ENCODE peak calls at places on chromosomes 5 and 9, in four cellular contexts. E is upper lobe of left lung, Z is astrocyte of the spinal cord, M is adrenal gland. N is an unnamed sample.

GRCh38 chr9:91148306-91148705 is 213.4 kb downstream of the AUH start:
- DNase-seq in E (no peak), Z (no peak), M (no peak), N (no peak)

GRCh38 chr5:141234109-141234508 is 11.0 kb downstream of the PCDHB14 start:
- DNase-seq in E (no peak), Z (no peak), M (no peak), N (no peak)

GRCh38 chr5:118611332-118611945 is 376.9 kb downstream of the DTWD2 start:
- DNase-seq in E (no peak), Z (peak), M (no peak), N (no peak)

GRCh38 chr9:82183181-82183860 is 194.7 kb downstream of the SPATA31D1 start:
- DNase-seq in E (no peak), Z (no peak), M (no peak), N (no peak)

GRCh38 chr9:85742630-85742928 is 825 bp upstream of the AGTPBP1 start:
- DNase-seq in E (no peak), Z (peak), M (no peak), N (peak)

GRCh38 chr5:53422539-53422938 is 57.9 kb upstream of the FST start:
- DNase-seq in E (no peak), Z (peak), M (no peak), N (no peak)

GRCh38 chr5:93044860-93045666 is 536.0 kb downstream of the NR2F1-AS1 start:
- DNase-seq in E (no peak), Z (no peak), M (no peak), N (no peak)

GRCh38 chr5:134905246-134905996 is 490 bp downstream of the PCBD2 start:
- DNase-seq in E (peak), Z (peak), M (peak), N (peak)

GRCh38 chr5:11602298-11602697 is 301.9 kb downstream of the CTNND2 start:
- DNase-seq in E (no peak), Z (no peak), M (no peak), N (no peak)

GRCh38 chr9:64773491-64773931 is 511.5 kb downstream of the FOXD4L5 start:
- DNase-seq in E (no peak), Z (peak), M (no peak), N (no peak)
- H3K4me3 ChIP-seq in E (no peak), Z (peak), M (no peak), N (peak)

GRCh38 chr5:111013011-111013410 is 58.5 kb upstream of the TSLP start:
- DNase-seq in E (no peak), Z (no peak), M (no peak), N (no peak)
- TF ChIP-seq CTCF in E (no peak), Z (no peak), M (no peak), N (no peak)

GRCh38 chr5:10111575-10111974 is 138.1 kb downstream of the ATPSCKMT start:
- DNase-seq in E (no peak), Z (peak), M (peak), N (no peak)
- H3K4me3 ChIP-seq in E (no peak), Z (no peak), M (no peak), N (no peak)

GRCh38 chr5:138078006-138078643 is 5.7 kb upstream of the WNT8A start:
- DNase-seq in E (no peak), Z (no peak), M (no peak), N (no peak)

GRCh38 chr5:138083702-138084101 is at the start of gene WNT8A:
- DNase-seq in E (no peak), Z (no peak), M (no peak), N (no peak)

GRCh38 chr5:138077064-138077696 is 6.7 kb upstream of the WNT8A start:
- DNase-seq in E (peak), Z (peak), M (peak), N (peak)

DNA sequence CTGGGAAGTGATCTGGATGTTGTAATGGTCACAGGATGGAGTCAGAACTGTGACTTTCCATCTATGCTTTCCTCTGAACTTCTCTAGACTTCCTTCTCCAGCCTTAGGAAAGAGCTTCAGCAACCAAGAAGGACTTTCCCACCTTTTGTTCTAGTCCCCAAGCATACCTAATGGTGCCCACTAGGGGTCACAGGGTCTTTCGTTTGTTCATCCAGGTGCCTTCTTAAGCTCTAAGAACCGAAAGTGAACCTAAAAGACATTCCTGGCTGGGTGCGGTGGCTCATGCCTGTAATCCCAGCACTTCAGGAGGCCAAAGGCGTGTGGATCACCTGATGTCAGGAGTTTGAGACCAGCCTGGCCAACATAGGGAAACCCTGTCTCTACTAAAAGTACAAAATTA is 1.8 kb upstream of the WNT8A start:
- DNase-seq in E (no peak), Z (no peak), M (no peak), N (no peak)
- TF ChIP-seq CTCF in E (no peak), Z (no peak), M (no peak), N (peak)

DNA sequence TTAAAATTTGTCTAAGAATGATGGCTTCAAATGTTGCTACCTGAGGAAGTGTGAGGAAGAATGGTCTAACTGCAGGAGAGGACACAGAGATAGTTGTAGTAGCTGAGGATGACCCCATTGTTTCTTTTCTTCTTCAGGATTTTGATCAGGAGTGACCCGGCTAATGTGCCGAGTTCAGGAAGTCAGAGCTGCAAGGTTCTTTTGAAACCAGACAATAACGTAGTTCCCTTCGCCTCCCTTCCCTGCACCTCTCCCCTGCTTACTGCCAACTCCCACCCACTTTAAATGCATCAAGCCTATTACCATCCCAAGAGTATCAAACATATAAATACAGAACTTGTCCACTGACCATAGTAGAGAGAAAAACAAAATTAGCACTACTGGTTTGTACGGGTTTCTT is 23.3 kb upstream of the ELAVL2 start:
- DNase-seq in E (no peak), Z (no peak), M (no peak), N (no peak)
- H3K4me3 ChIP-seq in E (no peak), Z (peak), M (no peak), N (no peak)

DNA sequence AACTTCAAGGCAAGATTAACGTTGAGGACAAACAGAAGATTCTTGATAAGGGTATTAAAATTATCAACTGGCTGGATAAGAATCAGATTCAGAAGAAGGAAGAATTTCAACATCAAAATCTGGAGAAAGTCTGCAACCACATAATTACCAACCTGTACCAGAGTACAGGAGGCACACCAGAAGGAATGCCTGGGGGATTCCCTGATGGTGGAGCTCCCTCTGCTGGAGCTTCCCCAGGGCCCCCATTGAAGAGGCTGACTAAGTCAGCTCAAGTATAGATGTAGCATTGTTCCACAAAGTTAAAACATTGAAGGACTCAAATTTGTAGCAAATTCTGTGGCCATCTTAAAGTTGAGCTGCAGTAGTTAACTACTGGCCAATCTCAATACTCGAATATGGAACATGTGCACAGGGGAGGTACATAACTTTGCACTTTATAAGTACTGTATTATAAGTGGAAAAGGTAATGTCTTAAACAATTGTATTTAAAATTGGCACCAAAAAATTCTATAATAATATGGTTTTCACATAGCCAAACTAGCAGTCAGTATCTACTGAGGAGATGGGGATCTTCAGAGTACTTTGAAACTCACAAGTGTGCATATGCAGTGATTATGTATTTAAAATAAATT is 237.5 kb downstream of the CHSY3 start:
- DNase-seq in E (no peak), Z (peak), M (no peak), N (peak)
- TF ChIP-seq CTCF in E (peak), Z (peak), M (peak), N (peak)

GRCh38 chr9:21555911-21556310 is 73.8 kb upstream of the IFNE start:
- DNase-seq in E (no peak), Z (peak), M (no peak), N (no peak)

GRCh38 chr9:21557428-21557768 is 75.3 kb upstream of the IFNE start:
- DNase-seq in E (no peak), Z (peak), M (no peak), N (no peak)

GRCh38 chr9:21554813-21555212 is 72.7 kb upstream of the IFNE start:
- DNase-seq in E (no peak), Z (no peak), M (no peak), N (no peak)

GRCh38 chr9:21558079-21558478 is 76.0 kb upstream of the IFNE start:
- DNase-seq in E (no peak), Z (peak), M (no peak), N (no peak)

DNA sequence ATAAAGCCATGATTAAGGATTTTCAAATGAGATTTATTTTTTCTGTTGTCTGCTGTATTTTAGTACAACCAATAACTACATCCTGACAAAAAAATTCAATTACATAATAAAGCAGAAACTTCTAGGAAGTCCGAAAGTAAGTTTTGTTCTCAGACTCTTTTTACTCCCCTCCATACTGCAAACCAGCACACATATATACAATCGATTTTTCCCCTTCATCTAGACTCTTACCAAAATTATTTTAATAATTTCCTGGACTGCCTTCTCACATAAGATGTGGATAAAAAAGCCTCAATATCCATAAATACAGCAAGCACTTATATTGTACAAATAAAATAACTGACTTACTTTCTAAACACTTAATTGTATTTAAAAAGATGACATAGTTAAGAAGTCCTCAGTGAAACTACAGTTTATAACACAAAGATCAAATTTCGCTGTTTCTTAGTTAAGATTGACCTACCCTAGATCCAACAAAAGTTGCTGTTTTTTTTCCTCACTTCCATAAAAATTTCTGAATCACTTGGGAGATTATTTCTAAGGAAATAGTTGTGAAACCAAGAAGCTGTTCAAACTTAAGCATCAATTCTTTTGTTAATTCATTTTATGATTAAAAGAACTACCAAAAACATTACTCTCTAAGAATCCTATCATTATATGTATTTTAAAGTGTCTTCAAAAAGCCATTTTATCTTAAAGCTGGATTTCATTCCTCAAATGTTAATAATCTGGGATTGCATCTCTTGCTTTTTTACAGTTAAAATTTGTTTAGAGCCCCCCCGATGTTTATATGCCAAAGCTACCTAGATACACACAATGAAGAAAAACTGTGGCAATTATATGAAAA is 74.7 kb upstream of the IFNE start:
- DNase-seq in E (no peak), Z (peak), M (no peak), N (no peak)
- H3K4me3 ChIP-seq in E (no peak), Z (peak), M (no peak), N (no peak)

GRCh38 chr9:92506184-92506857 is 24.0 kb upstream of the ASPN start:
- DNase-seq in E (no peak), Z (peak), M (no peak), N (no peak)

GRCh38 chr9:92510747-92511146 is 25.0 kb downstream of the ECM2 start:
- DNase-seq in E (no peak), Z (no peak), M (no peak), N (no peak)

GRCh38 chr9:92507496-92507895 is 25.2 kb upstream of the ASPN start:
- DNase-seq in E (no peak), Z (no peak), M (no peak), N (no peak)

GRCh38 chr9:92507005-92507404 is 24.7 kb upstream of the ASPN start:
- DNase-seq in E (no peak), Z (no peak), M (no peak), N (no peak)

GRCh38 chr9:92508018-92508417 is 25.7 kb upstream of the ASPN start:
- DNase-seq in E (no peak), Z (no peak), M (no peak), N (no peak)
- TF ChIP-seq CTCF in E (no peak), Z (no peak), M (no peak), N (no peak)

N was measured in GM12864.